ENCODE peak calls at places on chromosomes 3 and 15, in six cellular contexts. One of them, this sample, is unnamed.

GRCh38 chr3:14853280-14853956 is 34.7 kb downstream of the FGD5 start:
- DNase-seq in psoas muscle: no peak
- DNase-seq in right atrium auricular region: no peak
- DNase-seq in HL-60: no peak
- DNase-seq in coronary artery: no peak
- DNase-seq in AG04449: no peak
- DNase-seq in this sample: no peak

GRCh38 chr3:13235079-13235478 is 161.8 kb upstream of the IQSEC1 start:
- DNase-seq in psoas muscle: no peak
- DNase-seq in right atrium auricular region: no peak
- DNase-seq in HL-60: no peak
- DNase-seq in coronary artery: no peak
- DNase-seq in AG04449: no peak
- DNase-seq in this sample: no peak

GRCh38 chr3:12948371-12948770 is 107.0 kb upstream of the RPL32 start:
- DNase-seq in psoas muscle: no peak
- DNase-seq in right atrium auricular region: no peak
- DNase-seq in HL-60: no peak
- DNase-seq in coronary artery: no peak
- DNase-seq in AG04449: no peak
- DNase-seq in this sample: no peak

GRCh38 chr15:70313099-70314017 is 215.6 kb upstream of the TLE3 start:
- DNase-seq in psoas muscle: no peak
- DNase-seq in right atrium auricular region: no peak
- DNase-seq in HL-60: no peak
- DNase-seq in coronary artery: no peak
- DNase-seq in AG04449: no peak
- DNase-seq in this sample: no peak

GRCh38 chr3:138949445-138950005 is 2.5 kb downstream of the FOXL2NB start:
- DNase-seq in psoas muscle: no peak
- DNase-seq in right atrium auricular region: no peak
- DNase-seq in HL-60: no peak
- DNase-seq in coronary artery: peak; percentile 63
- DNase-seq in AG04449: no peak
- DNase-seq in this sample: no peak

GRCh38 chr15:32870240-32871033 is 152.6 kb downstream of the GREM1 start:
- DNase-seq in psoas muscle: no peak
- DNase-seq in right atrium auricular region: no peak
- DNase-seq in HL-60: no peak
- DNase-seq in coronary artery: no peak
- DNase-seq in AG04449: peak; percentile 98
- DNase-seq in this sample: peak; percentile 99

GRCh38 chr15:68432665-68433064 is 702 bp upstream of the ITGA11 start:
- DNase-seq in psoas muscle: no peak
- DNase-seq in right atrium auricular region: peak; percentile 53
- DNase-seq in HL-60: no peak
- DNase-seq in coronary artery: peak; percentile 55
- DNase-seq in AG04449: no peak
- DNase-seq in this sample: no peak

GRCh38 chr15:67087507-67088172 is 22.2 kb downstream of the SMAD3 start:
- DNase-seq in psoas muscle: no peak
- DNase-seq in right atrium auricular region: no peak
- DNase-seq in HL-60: no peak
- DNase-seq in coronary artery: no peak
- DNase-seq in AG04449: no peak
- DNase-seq in this sample: no peak

DNA sequence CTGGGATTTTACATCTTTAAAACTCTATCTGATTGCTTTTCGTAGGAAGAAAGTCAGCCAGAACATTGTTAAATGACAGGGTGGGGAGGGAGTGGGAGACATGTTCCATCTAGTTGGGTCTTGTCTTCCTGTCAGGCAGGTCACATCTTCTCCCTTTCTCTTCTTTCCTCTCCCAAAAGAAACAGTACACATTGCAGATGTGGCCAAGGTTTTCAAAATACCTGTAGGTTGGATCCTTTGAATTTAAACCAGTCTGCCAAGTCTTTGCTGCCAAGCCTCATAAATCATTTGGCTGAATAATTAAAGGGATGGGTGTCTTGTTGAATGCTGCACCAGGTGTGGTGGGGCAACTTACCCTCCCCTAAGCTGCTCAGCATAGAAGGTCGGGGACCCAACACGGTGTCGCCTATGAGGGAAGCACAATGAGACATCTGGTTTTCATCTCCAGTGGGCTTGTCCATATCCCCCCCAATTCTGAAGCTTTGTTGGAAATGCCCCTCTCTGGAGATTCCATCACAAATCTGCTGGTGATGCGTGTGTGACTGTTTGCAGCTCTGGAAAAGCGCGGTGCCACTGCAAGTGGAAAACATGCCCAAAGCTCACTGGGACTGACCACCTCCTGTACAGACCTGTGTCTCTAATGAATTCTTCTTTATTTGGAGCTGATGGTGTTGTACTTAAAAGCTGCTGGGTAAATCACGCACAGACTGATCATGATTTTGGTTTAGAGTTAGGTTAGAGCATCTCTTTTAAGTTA is 112.6 kb downstream of the FILIP1L start:
- DNase-seq in psoas muscle: no peak
- DNase-seq in right atrium auricular region: no peak
- DNase-seq in HL-60: no peak
- DNase-seq in coronary artery: no peak
- DNase-seq in AG04449: no peak
- DNase-seq in this sample: no peak
- H3K4me3 ChIP-seq in psoas muscle: no peak overlapping the region
- H3K4me3 ChIP-seq in right atrium auricular region: no peak overlapping the region
- H3K4me3 ChIP-seq in HL-60: no peak overlapping the region
- H3K4me3 ChIP-seq in coronary artery: no peak overlapping the region
- H3K4me3 ChIP-seq in AG04449: no peak overlapping the region
- H3K4me3 ChIP-seq in this sample: no peak overlapping the region

GRCh38 chr3:37041546-37042195 is 48.4 kb downstream of the MLH1 start:
- DNase-seq in psoas muscle: no peak
- DNase-seq in right atrium auricular region: no peak
- DNase-seq in HL-60: no peak
- DNase-seq in coronary artery: no peak
- DNase-seq in AG04449: no peak
- DNase-seq in this sample: no peak
- TF ChIP-seq CTCF in psoas muscle: no peak
- TF ChIP-seq CTCF in right atrium auricular region: no peak
- TF ChIP-seq CTCF in HL-60: no peak
- TF ChIP-seq CTCF in coronary artery: no peak
- TF ChIP-seq CTCF in AG04449: no peak
- TF ChIP-seq CTCF in this sample: no peak

DNA sequence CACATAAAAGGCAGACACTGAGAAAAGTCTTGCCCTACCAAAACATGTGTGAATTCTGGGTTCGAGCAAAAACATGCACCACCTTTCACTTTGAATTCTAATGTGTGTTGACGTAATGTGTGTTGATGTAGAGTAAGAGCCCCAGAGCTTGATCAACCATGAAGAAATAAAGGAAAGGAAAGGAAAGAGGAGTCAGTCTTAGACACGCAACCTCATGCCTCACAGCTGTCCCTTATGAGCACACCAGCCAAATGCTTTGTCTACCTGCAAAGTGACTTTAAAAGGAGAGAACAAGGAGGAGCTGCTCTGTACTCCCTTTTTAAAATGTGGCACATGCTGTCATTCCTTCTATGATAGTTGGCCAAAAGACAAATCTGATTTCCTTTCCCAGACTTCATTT is 80.8 kb downstream of the RFTN1 start:
- DNase-seq in psoas muscle: no peak
- DNase-seq in right atrium auricular region: no peak
- DNase-seq in HL-60: no peak
- DNase-seq in coronary artery: no peak
- DNase-seq in AG04449: no peak
- DNase-seq in this sample: no peak
- H3K4me3 ChIP-seq in psoas muscle: no peak overlapping the region
- H3K4me3 ChIP-seq in right atrium auricular region: no peak overlapping the region
- H3K4me3 ChIP-seq in HL-60: no peak overlapping the region
- H3K4me3 ChIP-seq in coronary artery: no peak overlapping the region
- H3K4me3 ChIP-seq in AG04449: no peak overlapping the region
- H3K4me3 ChIP-seq in this sample: no peak overlapping the region

DNA sequence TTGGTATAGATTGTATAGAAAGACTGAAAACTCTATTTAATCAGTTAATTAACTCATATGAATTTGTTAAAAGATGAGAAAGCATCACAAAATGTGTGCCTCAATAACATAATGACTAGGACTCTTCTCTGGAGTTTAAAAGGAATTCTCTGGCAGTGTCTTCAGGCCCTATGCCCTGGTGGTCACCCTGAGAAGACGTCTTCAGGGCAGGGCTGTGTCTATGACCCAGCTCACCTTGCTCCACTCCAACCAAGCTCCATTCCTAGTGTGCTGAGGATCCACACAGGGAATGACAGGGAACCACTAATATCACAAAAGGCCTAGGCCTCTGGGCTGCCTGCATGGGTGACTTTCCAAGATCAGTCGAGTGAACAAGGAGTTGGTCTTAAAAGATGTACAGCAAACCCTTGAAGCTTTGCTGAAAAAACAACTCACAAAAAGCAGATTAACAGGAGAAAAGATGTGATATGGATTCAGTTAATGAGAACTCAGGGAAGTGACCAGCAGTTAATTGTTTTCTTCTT is 156.6 kb downstream of the SNRK start:
- DNase-seq in psoas muscle: no peak
- DNase-seq in right atrium auricular region: no peak
- DNase-seq in HL-60: no peak
- DNase-seq in coronary artery: no peak
- DNase-seq in AG04449: no peak
- DNase-seq in this sample: no peak
- TF ChIP-seq CTCF in psoas muscle: no peak
- TF ChIP-seq CTCF in right atrium auricular region: no peak
- TF ChIP-seq CTCF in HL-60: no peak
- TF ChIP-seq CTCF in coronary artery: no peak
- TF ChIP-seq CTCF in AG04449: no peak
- TF ChIP-seq CTCF in this sample: no peak

GRCh38 chr15:82532383-82532990 is 7.8 kb downstream of the RPS17 start:
- DNase-seq in psoas muscle: no peak
- DNase-seq in right atrium auricular region: no peak
- DNase-seq in HL-60: no peak
- DNase-seq in coronary artery: peak; percentile 31
- DNase-seq in AG04449: no peak
- DNase-seq in this sample: no peak

GRCh38 chr15:82531496-82532382 is 8.5 kb downstream of the RPS17 start:
- DNase-seq in psoas muscle: no peak
- DNase-seq in right atrium auricular region: no peak
- DNase-seq in HL-60: no peak
- DNase-seq in coronary artery: peak; percentile 64
- DNase-seq in AG04449: no peak
- DNase-seq in this sample: no peak

GRCh38 chr15:82530006-82530405 is 10.3 kb downstream of the RPS17 start:
- DNase-seq in psoas muscle: no peak
- DNase-seq in right atrium auricular region: no peak
- DNase-seq in HL-60: no peak
- DNase-seq in coronary artery: peak; percentile 26
- DNase-seq in AG04449: no peak
- DNase-seq in this sample: no peak

GRCh38 chr15:82532991-82533481 is 7.2 kb downstream of the RPS17 start:
- DNase-seq in psoas muscle: no peak
- DNase-seq in right atrium auricular region: no peak
- DNase-seq in HL-60: no peak
- DNase-seq in coronary artery: no peak
- DNase-seq in AG04449: no peak
- DNase-seq in this sample: no peak

GRCh38 chr15:82530606-82531379 is 9.5 kb downstream of the RPS17 start:
- DNase-seq in psoas muscle: peak; percentile 78
- DNase-seq in right atrium auricular region: peak; percentile 73
- DNase-seq in HL-60: peak; percentile 69
- DNase-seq in coronary artery: peak; percentile 76
- DNase-seq in AG04449: no peak
- DNase-seq in this sample: no peak
- H3K4me3 ChIP-seq in psoas muscle: peak overlapping the region; percentile 28
- H3K4me3 ChIP-seq in right atrium auricular region: no peak overlapping the region
- H3K4me3 ChIP-seq in HL-60: no peak overlapping the region
- H3K4me3 ChIP-seq in coronary artery: peak overlapping the region; percentile 58
- H3K4me3 ChIP-seq in AG04449: peak overlapping the region; percentile 20
- H3K4me3 ChIP-seq in this sample: peak overlapping the region; percentile 19

GRCh38 chr3:142853270-142854163 is 35.4 kb downstream of the PCOLCE2 start:
- DNase-seq in psoas muscle: peak; percentile 57
- DNase-seq in right atrium auricular region: no peak
- DNase-seq in HL-60: no peak
- DNase-seq in coronary artery: no peak
- DNase-seq in AG04449: no peak
- DNase-seq in this sample: no peak
- TF ChIP-seq CTCF in psoas muscle: no peak
- TF ChIP-seq CTCF in right atrium auricular region: no peak
- TF ChIP-seq CTCF in HL-60: no peak
- TF ChIP-seq CTCF in coronary artery: no peak
- TF ChIP-seq CTCF in AG04449: no peak
- TF ChIP-seq CTCF in this sample: no peak

GRCh38 chr15:74598126-74598842 is 17.4 kb upstream of the CLK3 start:
- DNase-seq in psoas muscle: peak; percentile 97
- DNase-seq in right atrium auricular region: peak; percentile 96
- DNase-seq in HL-60: peak; percentile 91
- DNase-seq in coronary artery: peak; percentile 92
- DNase-seq in AG04449: peak; percentile 23
- DNase-seq in this sample: no peak
- H3K4me3 ChIP-seq in psoas muscle: peak overlapping the region; percentile 85
- H3K4me3 ChIP-seq in right atrium auricular region: peak overlapping the region; percentile 51
- H3K4me3 ChIP-seq in HL-60: peak overlapping the region; percentile 5
- H3K4me3 ChIP-seq in coronary artery: peak overlapping the region; percentile 66
- H3K4me3 ChIP-seq in AG04449: peak overlapping the region; percentile 75
- H3K4me3 ChIP-seq in this sample: peak overlapping the region; percentile 91

GRCh38 chr3:180594631-180595348 is 7.2 kb upstream of the TTC14 start:
- DNase-seq in psoas muscle: no peak
- DNase-seq in right atrium auricular region: no peak
- DNase-seq in HL-60: no peak
- DNase-seq in coronary artery: no peak
- DNase-seq in AG04449: peak; percentile 26
- DNase-seq in this sample: peak; percentile 23
- TF ChIP-seq CTCF in psoas muscle: no peak
- TF ChIP-seq CTCF in right atrium auricular region: peak; percentile 33
- TF ChIP-seq CTCF in HL-60: no peak
- TF ChIP-seq CTCF in coronary artery: no peak
- TF ChIP-seq CTCF in AG04449: peak; percentile 47
- TF ChIP-seq CTCF in this sample: peak; percentile 60

GRCh38 chr3:45508659-45509037 is 85.9 kb upstream of the LIMD1 start:
- DNase-seq in psoas muscle: no peak
- DNase-seq in right atrium auricular region: no peak
- DNase-seq in HL-60: no peak
- DNase-seq in coronary artery: no peak
- DNase-seq in AG04449: no peak
- DNase-seq in this sample: no peak
- H3K4me3 ChIP-seq in psoas muscle: no peak overlapping the region
- H3K4me3 ChIP-seq in right atrium auricular region: no peak overlapping the region
- H3K4me3 ChIP-seq in HL-60: no peak overlapping the region
- H3K4me3 ChIP-seq in coronary artery: no peak overlapping the region
- H3K4me3 ChIP-seq in AG04449: no peak overlapping the region
- H3K4me3 ChIP-seq in this sample: no peak overlapping the region